ENCODE peak calls at places on chromosome 15, in six cellular contexts. R, S, B, Z, H and W are unnamed samples.
A peak's percentile ranks its signal among the peaks of the same experiment; 100 is the strongest.

GRCh38 chr15:74130089-74130848 is at the start of gene ISLR2:
- DNase-seq in R (no peak), S (peak; percentile 52), B (no peak), Z (no peak), H (no peak), W (no peak)

GRCh38 chr15:96207377-96208006 is 123.0 kb upstream of the NR2F2 start:
- DNase-seq in R (no peak), S (no peak), B (no peak), Z (no peak), H (no peak), W (no peak)

GRCh38 chr15:71171195-71171594 is 55.9 kb downstream of the THSD4 start:
- DNase-seq in R (no peak), S (no peak), B (no peak), Z (no peak), H (no peak), W (no peak)

GRCh38 chr15:58594898-58595297 is 154.6 kb downstream of the ADAM10 start:
- DNase-seq in R (no peak), S (no peak), B (no peak), Z (no peak), H (no peak), W (no peak)

GRCh38 chr15:81257435-81257834 is 60.8 kb downstream of the IL16 start:
- DNase-seq in R (no peak), S (no peak), B (no peak), Z (no peak), H (no peak), W (no peak)

GRCh38 chr15:25862087-25862468 is 1.0 kb downstream of the ATP10A start:
- DNase-seq in R (no peak), S (peak; percentile 66), B (no peak), Z (peak; percentile 55), H (no peak), W (no peak)

GRCh38 chr15:58865420-58865880 is 68.0 kb downstream of the SLTM start:
- DNase-seq in R (peak; percentile 26), S (peak; percentile 37), B (no peak), Z (no peak), H (no peak), W (no peak)

GRCh38 chr15:96586901-96587300 is 256.4 kb downstream of the NR2F2 start:
- DNase-seq in R (no peak), S (no peak), B (no peak), Z (no peak), H (no peak), W (no peak)

GRCh38 chr15:38895326-38896282 is 331.0 kb upstream of the RASGRP1 start:
- DNase-seq in R (no peak), S (peak; percentile 85), B (no peak), Z (no peak), H (peak; percentile 74), W (peak; percentile 82)

GRCh38 chr15:74209997-74210573 is 7.5 kb upstream of the STRA6 start:
- DNase-seq in R (no peak), S (peak; percentile 81), B (no peak), Z (no peak), H (no peak), W (no peak)

GRCh38 chr15:81529444-81529950 is 155.5 kb upstream of the TMC3 start:
- DNase-seq in R (no peak), S (peak; percentile 5), B (no peak), Z (no peak), H (no peak), W (no peak)

GRCh38 chr15:67838789-67839332 is 984 bp downstream of the RNU6-1 start:
- DNase-seq in R (peak; percentile 62), S (peak; percentile 69), B (no peak), Z (no peak), H (no peak), W (no peak)

GRCh38 chr15:78090422-78090821 is 1.9 kb upstream of the SH2D7 start:
- DNase-seq in R (no peak), S (no peak), B (no peak), Z (no peak), H (no peak), W (no peak)

GRCh38 chr15:66780172-66780972 is 78.3 kb downstream of the SMAD6 start:
- DNase-seq in R (peak; percentile 75), S (peak; percentile 94), B (no peak), Z (no peak), H (peak; percentile 53), W (no peak)

GRCh38 chr15:48331796-48332641 is 790 bp downstream of the DUT start:
- DNase-seq in R (peak; percentile 74), S (peak; percentile 74), B (peak; percentile 50), Z (peak; percentile 86), H (no peak), W (no peak)

GRCh38 chr15:58856090-58856489 is 77.4 kb downstream of the SLTM start:
- DNase-seq in R (no peak), S (peak; percentile 42), B (no peak), Z (no peak), H (peak; percentile 14), W (peak; percentile 83)

GRCh38 chr15:81321667-81322066 is 2.3 kb downstream of the STARD5 start:
- DNase-seq in R (no peak), S (no peak), B (no peak), Z (no peak), H (no peak), W (no peak)

GRCh38 chr15:100901702-100902435 is 17.3 kb upstream of the LRRK1 start:
- DNase-seq in R (no peak), S (no peak), B (no peak), Z (no peak), H (no peak), W (no peak)

GRCh38 chr15:29018406-29018805 is 132.6 kb downstream of the APBA2 start:
- DNase-seq in R (no peak), S (no peak), B (no peak), Z (no peak), H (no peak), W (no peak)

GRCh38 chr15:40044717-40045571 is 6.0 kb upstream of the SRP14 start:
- DNase-seq in R (peak; percentile 94), S (peak; percentile 94), B (peak; percentile 80), Z (peak; percentile 93), H (peak; percentile 77), W (no peak)

GRCh38 chr15:40048155-40048792 is 9.3 kb upstream of the SRP14 start:
- DNase-seq in R (no peak), S (no peak), B (no peak), Z (no peak), H (no peak), W (no peak)

GRCh38 chr15:40047413-40048154 is 8.6 kb upstream of the SRP14 start:
- DNase-seq in R (no peak), S (peak; percentile 90), B (no peak), Z (peak; percentile 41), H (peak; percentile 58), W (no peak)

GRCh38 chr15:40045572-40046217 is 6.7 kb upstream of the SRP14 start:
- DNase-seq in R (no peak), S (no peak), B (no peak), Z (peak; percentile 74), H (no peak), W (no peak)

GRCh38 chr15:40046721-40047412 is 7.9 kb upstream of the SRP14 start:
- DNase-seq in R (no peak), S (peak; percentile 86), B (no peak), Z (no peak), H (peak; percentile 48), W (no peak)
- H3K4me3 ChIP-seq in R (no peak overlapping the region), S (no peak overlapping the region), B (no peak overlapping the region), Z (no peak overlapping the region), H (no peak overlapping the region), W (no peak overlapping the region)

GRCh38 chr15:52682200-52682599 is 3.0 kb upstream of the ATOSA start:
- DNase-seq in R (no peak), S (no peak), B (no peak), Z (no peak), H (no peak), W (no peak)

GRCh38 chr15:52680756-52681155 is 1.6 kb upstream of the ATOSA start:
- DNase-seq in R (no peak), S (no peak), B (no peak), Z (no peak), H (no peak), W (no peak)

GRCh38 chr15:52682776-52683175 is 3.6 kb upstream of the ATOSA start:
- DNase-seq in R (no peak), S (no peak), B (no peak), Z (no peak), H (no peak), W (no peak)

GRCh38 chr15:52681441-52681840 is 2.3 kb upstream of the ATOSA start:
- DNase-seq in R (no peak), S (no peak), B (no peak), Z (no peak), H (no peak), W (no peak)

DNA sequence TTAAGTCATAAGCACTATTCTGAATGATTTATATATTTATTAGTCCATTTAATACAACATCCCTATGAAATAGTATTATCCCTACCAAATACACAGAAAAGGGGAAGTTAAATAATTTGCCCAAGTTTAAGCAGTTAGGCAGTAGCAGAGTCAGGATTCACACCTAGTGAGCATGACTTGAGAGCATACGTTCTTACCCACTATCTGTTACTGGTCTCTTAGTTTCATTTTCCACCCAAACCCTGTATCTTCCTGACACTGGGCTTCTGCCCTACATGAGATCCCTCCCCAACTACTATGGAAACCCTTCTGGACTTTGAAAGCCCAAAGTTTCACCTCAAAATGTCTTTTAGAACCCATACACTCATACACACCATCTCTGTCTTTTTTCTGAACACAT is 4.4 kb upstream of the ATOSA start:
- DNase-seq in R (no peak), S (no peak), B (no peak), Z (no peak), H (no peak), W (no peak)
- H3K4me3 ChIP-seq in R (no peak overlapping the region), S (no peak overlapping the region), B (no peak overlapping the region), Z (no peak overlapping the region), H (no peak overlapping the region), W (no peak overlapping the region)

GRCh38 chr15:98860647-98861041 is 146.9 kb downstream of the PGPEP1L start:
- DNase-seq in R (no peak), S (no peak), B (no peak), Z (no peak), H (no peak), W (no peak)
- H3K4me3 ChIP-seq in R (no peak overlapping the region), S (peak overlapping the region; percentile 39), B (no peak overlapping the region), Z (no peak overlapping the region), H (no peak overlapping the region), W (no peak overlapping the region)

GRCh38 chr15:99616773-99617342 is 51.1 kb downstream of the MEF2A start:
- DNase-seq in R (no peak), S (no peak), B (no peak), Z (no peak), H (no peak), W (no peak)

GRCh38 chr15:99618941-99619411 is 53.2 kb downstream of the MEF2A start:
- DNase-seq in R (no peak), S (peak; percentile 53), B (no peak), Z (no peak), H (peak; percentile 4), W (no peak)

GRCh38 chr15:99619712-99620111 is 53.9 kb downstream of the MEF2A start:
- DNase-seq in R (no peak), S (peak; percentile 39), B (no peak), Z (no peak), H (no peak), W (no peak)

GRCh38 chr15:99621767-99622166 is 56.0 kb downstream of the MEF2A start:
- DNase-seq in R (no peak), S (no peak), B (no peak), Z (no peak), H (no peak), W (no peak)

DNA sequence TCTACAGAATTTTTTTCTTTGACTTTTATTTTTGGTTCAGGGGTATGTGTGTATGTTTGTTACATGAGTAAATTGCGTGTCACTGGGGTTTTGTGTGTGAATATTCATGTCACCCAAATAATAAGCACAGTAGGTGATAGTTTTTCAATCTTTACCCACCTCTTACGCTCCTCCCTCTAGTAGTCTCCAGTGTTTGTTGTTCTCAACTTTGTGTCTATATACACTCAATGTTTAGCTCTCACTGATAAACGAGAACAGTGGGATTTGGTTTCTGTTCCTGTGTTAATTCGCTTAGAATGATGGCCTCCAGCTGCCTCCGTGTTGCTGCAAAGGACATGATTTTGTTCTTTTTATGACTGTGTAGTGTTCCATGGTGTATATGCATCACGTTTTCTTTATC is 54.4 kb downstream of the MEF2A start:
- DNase-seq in R (no peak), S (no peak), B (no peak), Z (no peak), H (no peak), W (no peak)
- H3K4me3 ChIP-seq in R (no peak overlapping the region), S (no peak overlapping the region), B (no peak overlapping the region), Z (no peak overlapping the region), H (no peak overlapping the region), W (no peak overlapping the region)